ENCODE peak calls at places on chromosome 1, in four cellular contexts. One of them, this sample, is unnamed.

GRCh38 chr1:186682721-186683120 is 2.5 kb upstream of the PTGS2 start:
- DNase-seq in CD8-positive, alpha-beta T cell: no peak
- DNase-seq in NCI-H1105: no peak
- DNase-seq in lower lobe of right lung: no peak
- DNase-seq in this sample: no peak

GRCh38 chr1:27368872-27369703 is 2.3 kb upstream of the MAP3K6 start:
- DNase-seq in CD8-positive, alpha-beta T cell: no peak
- DNase-seq in NCI-H1105: no peak
- DNase-seq in lower lobe of right lung: no peak
- DNase-seq in this sample: no peak

GRCh38 chr1:202320081-202320405 is 21.7 kb downstream of the UBE2T start:
- DNase-seq in CD8-positive, alpha-beta T cell: no peak
- DNase-seq in NCI-H1105: no peak
- DNase-seq in lower lobe of right lung: no peak
- DNase-seq in this sample: no peak

GRCh38 chr1:17119076-17119743 is at the start of gene PADI2:
- DNase-seq in CD8-positive, alpha-beta T cell: peak
- DNase-seq in NCI-H1105: peak
- DNase-seq in lower lobe of right lung: peak
- DNase-seq in this sample: peak

GRCh38 chr1:25703671-25704637 is 87.4 kb downstream of the MAN1C1 start:
- DNase-seq in CD8-positive, alpha-beta T cell: peak
- DNase-seq in NCI-H1105: no peak
- DNase-seq in lower lobe of right lung: no peak
- DNase-seq in this sample: no peak

GRCh38 chr1:155038602-155039307 is 5.1 kb downstream of the DCST1 start:
- DNase-seq in CD8-positive, alpha-beta T cell: no peak
- DNase-seq in NCI-H1105: no peak
- DNase-seq in lower lobe of right lung: no peak
- DNase-seq in this sample: no peak

GRCh38 chr1:37999434-38000232 is 5.7 kb downstream of the FHL3 start:
- DNase-seq in CD8-positive, alpha-beta T cell: no peak
- DNase-seq in NCI-H1105: no peak
- DNase-seq in lower lobe of right lung: peak
- DNase-seq in this sample: no peak

GRCh38 chr1:2145946-2146835 is 48.4 kb downstream of the FAAP20 start:
- DNase-seq in CD8-positive, alpha-beta T cell: no peak
- DNase-seq in NCI-H1105: no peak
- DNase-seq in lower lobe of right lung: peak
- DNase-seq in this sample: no peak

GRCh38 chr1:53288247-53289049 is 39.4 kb downstream of the LRP8 start:
- DNase-seq in CD8-positive, alpha-beta T cell: no peak
- DNase-seq in NCI-H1105: no peak
- DNase-seq in lower lobe of right lung: no peak
- DNase-seq in this sample: no peak

GRCh38 chr1:198416276-198416675 is 124.2 kb downstream of the ATP6V1G3 start:
- DNase-seq in CD8-positive, alpha-beta T cell: no peak
- DNase-seq in NCI-H1105: no peak
- DNase-seq in lower lobe of right lung: no peak
- DNase-seq in this sample: no peak

GRCh38 chr1:171740356-171740863 is 1.5 kb downstream of the VAMP4 start:
- DNase-seq in CD8-positive, alpha-beta T cell: no peak
- DNase-seq in NCI-H1105: no peak
- DNase-seq in lower lobe of right lung: no peak
- DNase-seq in this sample: no peak

GRCh38 chr1:234849824-234850223 is 239.8 kb upstream of the IRF2BP2 start:
- DNase-seq in CD8-positive, alpha-beta T cell: no peak
- DNase-seq in NCI-H1105: no peak
- DNase-seq in lower lobe of right lung: no peak
- DNase-seq in this sample: no peak

GRCh38 chr1:158461534-158461933 is at the start of gene OR10K1:
- DNase-seq in CD8-positive, alpha-beta T cell: no peak
- DNase-seq in NCI-H1105: no peak
- DNase-seq in lower lobe of right lung: no peak
- DNase-seq in this sample: no peak

GRCh38 chr1:67367370-67368345 is 60.0 kb downstream of the IL12RB2 start:
- DNase-seq in CD8-positive, alpha-beta T cell: no peak
- DNase-seq in NCI-H1105: peak
- DNase-seq in lower lobe of right lung: no peak
- DNase-seq in this sample: no peak

GRCh38 chr1:184972281-184973055 is 1.8 kb downstream of the NIBAN1 start:
- DNase-seq in CD8-positive, alpha-beta T cell: no peak
- DNase-seq in NCI-H1105: no peak
- DNase-seq in lower lobe of right lung: no peak
- DNase-seq in this sample: no peak

GRCh38 chr1:3313579-3313955 is 140.9 kb upstream of the ARHGEF16 start:
- DNase-seq in CD8-positive, alpha-beta T cell: no peak
- DNase-seq in NCI-H1105: no peak
- DNase-seq in lower lobe of right lung: peak
- DNase-seq in this sample: no peak

GRCh38 chr1:228809621-228810313 is 74.5 kb downstream of the RHOU start:
- DNase-seq in CD8-positive, alpha-beta T cell: no peak
- DNase-seq in NCI-H1105: no peak
- DNase-seq in lower lobe of right lung: peak
- DNase-seq in this sample: peak

GRCh38 chr1:196651637-196652215 is at the start of gene CFH:
- DNase-seq in CD8-positive, alpha-beta T cell: no peak
- DNase-seq in NCI-H1105: no peak
- DNase-seq in lower lobe of right lung: no peak
- DNase-seq in this sample: no peak

This sample was measured in NCI-H526.